ENCODE peak calls at places on chromosomes 5 and 9, in seven cellular contexts. L, A, G, X, R, Y and O are unnamed samples.
A peak's percentile ranks its signal among the peaks of the same experiment; 100 is the strongest.

GRCh38 chr9:127450831-127451680 is at the start of the genes LRSAM1 and RPL12:
- DNase-seq in L (peak; percentile 100), A (peak; percentile 98), G (peak; percentile 95), X (peak; percentile 97), R (peak; percentile 100), Y (peak; percentile 96), O (peak; percentile 87)

GRCh38 chr9:124770359-124771020 is 621 bp downstream of the NR6A1 start:
- DNase-seq in L (no peak), A (peak; percentile 7), G (no peak), X (no peak), R (peak; percentile 17), Y (peak; percentile 61), O (no peak)

GRCh38 chr9:27303219-27303618 is 6.3 kb upstream of the EQTN start:
- DNase-seq in L (no peak), A (no peak), G (no peak), X (no peak), R (no peak), Y (no peak), O (no peak)

GRCh38 chr5:139228201-139228796 is 30.1 kb upstream of the SIL1 start:
- DNase-seq in L (no peak), A (no peak), G (no peak), X (no peak), R (no peak), Y (no peak), O (no peak)

GRCh38 chr5:167653645-167654106 is 637.8 kb upstream of the WWC1 start:
- DNase-seq in L (no peak), A (no peak), G (no peak), X (no peak), R (no peak), Y (no peak), O (no peak)

GRCh38 chr9:76218151-76218867 is 175.9 kb downstream of the RFK start:
- DNase-seq in L (no peak), A (no peak), G (no peak), X (no peak), R (no peak), Y (no peak), O (no peak)

GRCh38 chr5:129629581-129629980 is 118.3 kb upstream of the MINAR2 start:
- DNase-seq in L (no peak), A (no peak), G (no peak), X (no peak), R (no peak), Y (no peak), O (no peak)

GRCh38 chr5:115471674-115472073 is 72.9 kb downstream of the FEM1C start:
- DNase-seq in L (no peak), A (no peak), G (no peak), X (no peak), R (no peak), Y (no peak), O (no peak)

GRCh38 chr5:176822426-176823075 is 12.2 kb downstream of the UNC5A start:
- DNase-seq in L (no peak), A (no peak), G (no peak), X (no peak), R (no peak), Y (no peak), O (no peak)

GRCh38 chr9:114677418-114677817 is 4.6 kb downstream of the TEX48 start:
- DNase-seq in L (no peak), A (no peak), G (no peak), X (no peak), R (no peak), Y (no peak), O (no peak)

GRCh38 chr5:9421823-9422354 is 124.0 kb downstream of the SEMA5A start:
- DNase-seq in L (no peak), A (no peak), G (no peak), X (no peak), R (no peak), Y (no peak), O (no peak)

GRCh38 chr5:982377-983237 is 26.0 kb upstream of the NKD2 start:
- DNase-seq in L (no peak), A (no peak), G (no peak), X (no peak), R (no peak), Y (peak; percentile 13), O (peak; percentile 29)

GRCh38 chr5:73201547-73202513 is 28.8 kb downstream of the TMEM174 start:
- DNase-seq in L (peak; percentile 57), A (peak; percentile 44), G (peak; percentile 53), X (peak; percentile 51), R (peak; percentile 62), Y (peak; percentile 71), O (peak; percentile 42)